ENCODE peak calls at places on chromosomes 2 and 18, in four cellular contexts. One of them, this sample, is unnamed.

GRCh38 chr2:238698451-238699306 is 149.2 kb upstream of the TWIST2 start:
- DNase-seq in endothelial cell: no peak
- DNase-seq in fibroblast of the aortic adventitia: no peak
- DNase-seq in heart right ventricle: no peak
- DNase-seq in this sample: peak

GRCh38 chr2:45706028-45706427 is 54.6 kb downstream of the PRKCE start:
- DNase-seq in endothelial cell: no peak
- DNase-seq in fibroblast of the aortic adventitia: peak
- DNase-seq in heart right ventricle: no peak
- DNase-seq in this sample: no peak

GRCh38 chr2:189602233-189602632 is 21.6 kb upstream of the SLC40A1 start:
- DNase-seq in endothelial cell: no peak
- DNase-seq in fibroblast of the aortic adventitia: no peak
- DNase-seq in heart right ventricle: no peak
- DNase-seq in this sample: no peak

GRCh38 chr2:203338322-203338721 is 10.1 kb downstream of the ABI2 start:
- DNase-seq in endothelial cell: no peak
- DNase-seq in fibroblast of the aortic adventitia: no peak
- DNase-seq in heart right ventricle: no peak
- DNase-seq in this sample: no peak

GRCh38 chr2:42967959-42968674 is 175.7 kb upstream of the HAAO start:
- DNase-seq in endothelial cell: no peak
- DNase-seq in fibroblast of the aortic adventitia: peak
- DNase-seq in heart right ventricle: peak
- DNase-seq in this sample: peak

GRCh38 chr18:21912339-21913239 is 172.0 kb downstream of the MIB1 start:
- DNase-seq in endothelial cell: peak
- DNase-seq in fibroblast of the aortic adventitia: no peak
- DNase-seq in heart right ventricle: no peak
- DNase-seq in this sample: peak

GRCh38 chr2:68253211-68254068 is 1.1 kb upstream of the PPP3R1 start:
- DNase-seq in endothelial cell: no peak
- DNase-seq in fibroblast of the aortic adventitia: peak
- DNase-seq in heart right ventricle: no peak
- DNase-seq in this sample: no peak

GRCh38 chr2:168811670-168812069 is 9.2 kb downstream of the NOSTRIN start:
- DNase-seq in endothelial cell: no peak
- DNase-seq in fibroblast of the aortic adventitia: no peak
- DNase-seq in heart right ventricle: no peak
- DNase-seq in this sample: no peak

GRCh38 chr2:149652925-149653324 is 65.3 kb upstream of the MMADHC start:
- DNase-seq in endothelial cell: no peak
- DNase-seq in fibroblast of the aortic adventitia: no peak
- DNase-seq in heart right ventricle: no peak
- DNase-seq in this sample: no peak

GRCh38 chr2:195532628-195533271 is 124.3 kb upstream of the SLC39A10 start:
- DNase-seq in endothelial cell: no peak
- DNase-seq in fibroblast of the aortic adventitia: peak
- DNase-seq in heart right ventricle: no peak
- DNase-seq in this sample: no peak

GRCh38 chr2:164771897-164772296 is 69.7 kb downstream of the COBLL1 start:
- DNase-seq in endothelial cell: no peak
- DNase-seq in fibroblast of the aortic adventitia: no peak
- DNase-seq in heart right ventricle: no peak
- DNase-seq in this sample: no peak

GRCh38 chr2:63060079-63060482 is 9.5 kb downstream of the OTX1 start:
- DNase-seq in endothelial cell: no peak
- DNase-seq in fibroblast of the aortic adventitia: peak
- DNase-seq in heart right ventricle: no peak
- DNase-seq in this sample: no peak

DNA sequence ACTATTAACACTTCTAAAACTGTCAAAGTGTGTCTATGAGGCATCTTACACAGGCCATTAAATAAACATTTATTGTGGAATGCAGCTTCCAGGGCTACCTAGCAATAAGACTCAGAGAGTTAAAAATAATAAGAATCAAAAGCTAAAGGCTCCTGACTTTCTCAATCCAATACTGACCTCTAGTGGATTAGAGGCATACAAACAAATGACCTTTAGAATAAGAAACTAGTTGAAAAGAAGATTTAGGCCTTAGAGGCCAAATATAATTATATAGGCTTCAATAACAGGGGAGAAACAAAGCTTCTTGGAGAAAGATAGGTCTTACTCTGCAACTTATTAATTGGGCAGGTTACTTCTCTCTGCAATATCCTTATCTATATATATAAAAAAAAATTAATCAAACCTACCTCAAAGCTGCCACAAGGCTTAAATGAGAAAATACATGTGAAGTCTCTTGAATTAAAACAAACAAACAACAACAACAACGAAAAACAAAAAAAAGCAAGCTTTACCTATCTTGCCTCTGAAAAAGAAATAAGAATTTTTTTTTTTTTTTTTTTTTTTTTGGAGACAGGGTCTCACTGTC is 246.1 kb downstream of the EXOC6B start:
- DNase-seq in endothelial cell: no peak
- DNase-seq in fibroblast of the aortic adventitia: peak
- DNase-seq in heart right ventricle: no peak
- DNase-seq in this sample: no peak
- TF ChIP-seq CTCF in endothelial cell: peak
- TF ChIP-seq CTCF in fibroblast of the aortic adventitia: peak
- TF ChIP-seq CTCF in heart right ventricle: peak
- TF ChIP-seq CTCF in this sample: peak

DNA sequence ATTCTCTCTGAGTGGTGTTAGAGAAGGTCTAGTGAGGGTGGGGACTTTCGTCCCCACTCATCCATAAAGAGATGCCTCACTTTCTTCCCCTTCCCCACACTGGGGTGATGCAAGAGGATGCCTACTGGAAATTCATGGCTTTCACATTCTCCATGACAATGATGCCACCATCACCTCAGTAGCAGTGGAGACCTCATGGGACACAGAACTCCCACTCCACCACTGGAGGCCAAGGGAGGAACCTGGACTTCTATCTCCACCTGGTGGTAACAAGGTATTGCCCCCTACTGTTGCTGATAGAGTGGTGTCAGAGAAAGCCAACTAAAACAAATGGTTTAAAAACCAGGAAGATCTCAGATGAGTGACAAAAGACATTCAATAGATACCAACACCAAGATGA is 110.9 kb downstream of the INHBB start:
- DNase-seq in endothelial cell: no peak
- DNase-seq in fibroblast of the aortic adventitia: no peak
- DNase-seq in heart right ventricle: no peak
- DNase-seq in this sample: no peak
- TF ChIP-seq CTCF in endothelial cell: no peak
- TF ChIP-seq CTCF in fibroblast of the aortic adventitia: no peak
- TF ChIP-seq CTCF in heart right ventricle: no peak
- TF ChIP-seq CTCF in this sample: no peak

GRCh38 chr18:13141209-13141608 is 77.4 kb upstream of the LDLRAD4 start:
- DNase-seq in endothelial cell: no peak
- DNase-seq in fibroblast of the aortic adventitia: no peak
- DNase-seq in heart right ventricle: no peak
- DNase-seq in this sample: no peak

GRCh38 chr18:13137041-13137938 is 81.3 kb upstream of the LDLRAD4 start:
- DNase-seq in endothelial cell: no peak
- DNase-seq in fibroblast of the aortic adventitia: no peak
- DNase-seq in heart right ventricle: peak
- DNase-seq in this sample: no peak

GRCh38 chr18:13138822-13139139 is 79.8 kb upstream of the LDLRAD4 start:
- DNase-seq in endothelial cell: no peak
- DNase-seq in fibroblast of the aortic adventitia: no peak
- DNase-seq in heart right ventricle: no peak
- DNase-seq in this sample: no peak

GRCh38 chr18:13137939-13138821 is 80.4 kb upstream of the LDLRAD4 start:
- DNase-seq in endothelial cell: no peak
- DNase-seq in fibroblast of the aortic adventitia: no peak
- DNase-seq in heart right ventricle: peak
- DNase-seq in this sample: no peak

DNA sequence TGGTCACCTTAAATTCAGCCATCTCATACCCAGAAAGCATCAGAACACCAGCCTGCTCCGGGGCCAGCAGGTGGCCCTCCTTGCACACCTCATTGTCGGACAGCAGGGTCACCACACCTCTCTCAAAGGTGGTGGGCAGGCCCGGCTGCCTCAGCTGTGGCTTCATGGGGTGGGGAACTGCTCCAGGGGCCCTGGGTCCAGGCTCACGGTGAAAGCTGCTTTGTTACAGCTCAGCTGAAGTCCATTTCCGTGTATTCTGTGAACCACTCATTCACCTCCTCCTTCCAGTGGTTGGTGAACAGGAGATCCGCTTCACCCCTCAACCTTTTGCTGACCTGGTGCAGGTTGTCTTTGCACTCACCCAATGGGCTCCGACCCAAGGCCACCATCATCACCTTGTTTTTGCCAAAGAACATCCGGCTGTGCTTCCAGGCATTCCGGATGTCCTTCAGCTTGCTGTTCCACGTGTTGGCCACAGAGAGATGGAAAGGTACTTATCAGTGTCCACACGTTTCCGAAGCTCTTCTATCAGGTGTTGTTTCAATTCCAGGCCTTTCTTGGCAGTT is 78.6 kb upstream of the LDLRAD4 start:
- DNase-seq in endothelial cell: no peak
- DNase-seq in fibroblast of the aortic adventitia: no peak
- DNase-seq in heart right ventricle: no peak
- DNase-seq in this sample: no peak
- TF ChIP-seq CTCF in endothelial cell: no peak
- TF ChIP-seq CTCF in fibroblast of the aortic adventitia: no peak
- TF ChIP-seq CTCF in heart right ventricle: no peak
- TF ChIP-seq CTCF in this sample: no peak

DNA sequence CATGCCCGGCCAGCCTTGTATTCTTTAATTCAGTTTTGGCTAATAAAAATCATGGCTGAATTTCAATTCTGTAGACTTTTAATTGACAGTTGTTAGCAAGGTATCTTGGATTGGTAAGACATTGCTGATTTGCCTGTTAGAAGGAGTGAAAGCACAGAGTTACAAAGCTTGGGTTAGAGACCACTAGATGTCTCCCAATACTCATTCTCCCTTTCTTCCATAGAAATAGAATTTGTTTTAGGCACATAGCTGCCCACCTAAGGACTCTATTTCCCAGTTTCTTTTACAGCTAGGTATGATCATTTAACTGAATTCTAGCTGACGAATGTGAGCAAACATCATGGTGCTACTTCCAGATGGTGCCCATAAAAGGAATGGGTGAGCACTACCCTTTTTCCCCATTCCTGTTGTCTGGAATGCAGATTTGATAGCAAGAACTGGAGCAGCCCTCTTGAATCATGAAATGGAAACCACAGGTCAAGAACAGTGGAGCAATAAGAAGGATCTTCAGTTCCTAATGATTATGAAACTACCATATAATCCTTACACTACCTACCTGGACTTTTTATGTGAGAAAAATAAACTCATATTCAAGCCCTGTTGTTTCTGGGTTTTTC is 17.5 kb downstream of the PECR start:
- DNase-seq in endothelial cell: no peak
- DNase-seq in fibroblast of the aortic adventitia: peak
- DNase-seq in heart right ventricle: no peak
- DNase-seq in this sample: no peak
- TF ChIP-seq CTCF in endothelial cell: no peak
- TF ChIP-seq CTCF in fibroblast of the aortic adventitia: no peak
- TF ChIP-seq CTCF in heart right ventricle: peak
- TF ChIP-seq CTCF in this sample: peak

GRCh38 chr2:6922201-6922656 is 5.0 kb downstream of the RNF144A start:
- DNase-seq in endothelial cell: no peak
- DNase-seq in fibroblast of the aortic adventitia: no peak
- DNase-seq in heart right ventricle: no peak
- DNase-seq in this sample: no peak
- TF ChIP-seq CTCF in endothelial cell: no peak
- TF ChIP-seq CTCF in fibroblast of the aortic adventitia: no peak
- TF ChIP-seq CTCF in heart right ventricle: no peak
- TF ChIP-seq CTCF in this sample: no peak

DNA sequence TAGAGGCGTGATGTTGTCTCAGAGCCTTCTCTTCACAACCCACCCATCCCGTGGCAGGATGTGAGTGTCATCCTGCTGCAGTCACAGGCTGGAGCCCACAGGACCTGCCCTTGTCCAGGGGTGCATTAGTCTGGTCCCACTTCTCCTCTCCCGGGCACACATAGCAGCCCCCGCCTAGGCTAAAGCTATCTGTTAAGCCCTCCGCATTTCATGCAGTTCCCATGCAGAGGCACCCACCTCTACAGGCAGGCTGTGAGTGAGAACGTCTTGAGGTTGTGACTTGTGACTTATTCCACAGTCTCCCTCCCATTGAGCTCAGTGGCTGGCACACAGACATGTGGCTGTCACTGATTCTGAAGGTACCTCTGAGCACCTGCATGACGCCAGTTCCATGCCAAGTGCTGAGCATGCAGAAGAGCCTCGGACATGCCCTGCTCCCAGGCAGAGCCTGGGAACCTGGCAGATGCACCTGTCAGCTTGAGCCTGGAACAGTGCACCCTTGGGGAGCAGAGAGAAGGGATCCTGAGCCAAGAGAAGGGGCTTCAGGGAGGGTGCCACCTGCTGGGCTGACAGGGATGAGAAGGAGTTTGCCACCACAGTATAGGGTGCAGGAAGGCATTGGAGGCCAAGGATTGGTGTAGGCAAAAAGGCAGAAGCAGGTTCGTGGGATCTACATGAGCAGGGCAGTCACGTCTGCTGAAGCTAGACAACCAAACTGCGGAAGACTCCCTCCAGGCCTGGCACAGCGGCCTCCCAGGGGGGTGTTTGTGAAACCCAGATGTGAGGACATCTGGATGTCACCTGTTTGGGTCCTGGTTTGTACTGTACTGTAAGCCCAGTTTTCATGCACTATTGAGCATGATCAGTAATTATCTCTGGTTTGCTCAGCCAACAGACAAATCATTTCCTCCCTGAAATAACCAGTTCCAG is 213.6 kb downstream of the GLI2 start:
- DNase-seq in endothelial cell: no peak
- DNase-seq in fibroblast of the aortic adventitia: no peak
- DNase-seq in heart right ventricle: no peak
- DNase-seq in this sample: no peak
- TF ChIP-seq CTCF in endothelial cell: no peak
- TF ChIP-seq CTCF in fibroblast of the aortic adventitia: peak
- TF ChIP-seq CTCF in heart right ventricle: peak
- TF ChIP-seq CTCF in this sample: peak

DNA sequence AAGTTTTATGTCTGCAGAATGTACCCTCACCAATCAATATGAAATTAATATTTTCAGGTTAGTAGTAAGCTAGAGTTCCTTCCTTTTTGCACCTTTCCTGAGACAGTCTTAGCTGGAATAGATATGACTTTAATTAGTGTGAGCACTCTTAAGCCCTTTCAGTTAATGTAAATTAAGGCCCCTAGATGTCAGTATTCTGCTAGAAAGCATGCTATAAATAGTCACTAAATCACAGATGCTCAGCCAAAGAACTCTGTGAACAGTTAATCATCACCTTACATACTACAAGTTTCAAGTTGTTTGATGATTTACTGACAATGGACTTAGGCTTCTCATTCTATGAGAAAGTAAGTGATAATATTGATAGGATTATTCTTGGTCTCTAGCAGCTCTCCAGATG is 413.7 kb downstream of the PTH2R start:
- DNase-seq in endothelial cell: no peak
- DNase-seq in fibroblast of the aortic adventitia: no peak
- DNase-seq in heart right ventricle: no peak
- DNase-seq in this sample: no peak
- TF ChIP-seq CTCF in endothelial cell: no peak
- TF ChIP-seq CTCF in fibroblast of the aortic adventitia: no peak
- TF ChIP-seq CTCF in heart right ventricle: peak
- TF ChIP-seq CTCF in this sample: no peak